ENCODE peak calls at places on chromosomes 16 and 17, in eight cellular contexts. R is neural progenitor cell, T is heart right ventricle, F is PC-9, K is HTR-8/SVneo, P is cardiac muscle cell, N is colonic mucosa, M is AML-193. Z is an unnamed sample.

GRCh38 chr17:8123695-8124349 is at the start of gene HES7:
- DNase-seq in R (peak), T (peak), F (no peak), K (no peak), P (peak), N (no peak), M (no peak), Z (no peak)

GRCh38 chr17:27414271-27414670 is 42.0 kb upstream of the KSR1 start:
- DNase-seq in R (no peak), T (no peak), F (no peak), K (no peak), P (no peak), N (no peak), M (no peak), Z (no peak)

GRCh38 chr16:62041401-62041800 is 5.2 kb upstream of the CDH8 start:
- DNase-seq in R (peak), T (no peak), F (no peak), K (no peak), P (peak), N (no peak), M (no peak), Z (no peak)

GRCh38 chr17:82298538-82299421 is 18.6 kb downstream of the CD7 start:
- DNase-seq in R (no peak), T (no peak), F (no peak), K (no peak), P (no peak), N (no peak), M (no peak), Z (no peak)

GRCh38 chr17:79566251-79566955 is 44.4 kb downstream of the RBFOX3 start:
- DNase-seq in R (no peak), T (no peak), F (no peak), K (no peak), P (no peak), N (no peak), M (no peak), Z (no peak)

GRCh38 chr16:27241658-27242057 is 26.9 kb downstream of the NSMCE1 start:
- DNase-seq in R (no peak), T (no peak), F (no peak), K (no peak), P (no peak), N (no peak), M (no peak), Z (peak)

GRCh38 chr17:5049314-5049819 is 14.1 kb upstream of the SLC52A1 start:
- DNase-seq in R (no peak), T (no peak), F (no peak), K (no peak), P (no peak), N (no peak), M (no peak), Z (no peak)

GRCh38 chr16:74160759-74161158 is 135.9 kb upstream of the PSMD7 start:
- DNase-seq in R (no peak), T (no peak), F (no peak), K (no peak), P (no peak), N (no peak), M (no peak), Z (no peak)

Z was measured in mesenteric fat pad.